ENCODE peak calls at places on chromosomes 13 and 19, in six cellular contexts. J is retinal pigment epithelial cell, O is astrocyte of the cerebellum, C is choroid plexus epithelial cell, F is lower lobe of right lung, K is cardiac fibroblast. R is an unnamed sample.

GRCh38 chr13:100818706-100819105 is 144.1 kb upstream of the TMTC4 start:
- DNase-seq in J (no peak), O (peak), C (no peak), F (no peak), K (no peak), R (no peak)

GRCh38 chr13:66553391-66553790 is 676.7 kb downstream of the PCDH9 start:
- DNase-seq in J (no peak), O (no peak), C (peak), F (no peak), K (peak), R (no peak)

GRCh38 chr19:4969772-4970531 is 1.0 kb downstream of the KDM4B start:
- DNase-seq in J (no peak), O (no peak), C (peak), F (no peak), K (peak), R (no peak)

GRCh38 chr19:40219721-40220276 is 1.6 kb upstream of the TTC9B start:
- DNase-seq in J (peak), O (no peak), C (peak), F (no peak), K (peak), R (peak)

GRCh38 chr19:17078920-17079709 is 3.5 kb downstream of the MYO9B start:
- DNase-seq in J (no peak), O (no peak), C (peak), F (no peak), K (no peak), R (no peak)

GRCh38 chr13:108895220-108895704 is 265.9 kb downstream of the MYO16 start:
- DNase-seq in J (no peak), O (peak), C (peak), F (no peak), K (peak), R (no peak)

GRCh38 chr19:5718032-5718578 is 1.8 kb downstream of the LONP1 start:
- DNase-seq in J (no peak), O (no peak), C (peak), F (no peak), K (peak), R (no peak)

GRCh38 chr19:35118268-35119026 is 2.8 kb downstream of the FXYD3 start:
- DNase-seq in J (no peak), O (no peak), C (no peak), F (peak), K (no peak), R (no peak)

GRCh38 chr13:112106467-112107141 is 39.7 kb downstream of the SOX1 start:
- DNase-seq in J (no peak), O (no peak), C (no peak), F (no peak), K (no peak), R (no peak)

DNA sequence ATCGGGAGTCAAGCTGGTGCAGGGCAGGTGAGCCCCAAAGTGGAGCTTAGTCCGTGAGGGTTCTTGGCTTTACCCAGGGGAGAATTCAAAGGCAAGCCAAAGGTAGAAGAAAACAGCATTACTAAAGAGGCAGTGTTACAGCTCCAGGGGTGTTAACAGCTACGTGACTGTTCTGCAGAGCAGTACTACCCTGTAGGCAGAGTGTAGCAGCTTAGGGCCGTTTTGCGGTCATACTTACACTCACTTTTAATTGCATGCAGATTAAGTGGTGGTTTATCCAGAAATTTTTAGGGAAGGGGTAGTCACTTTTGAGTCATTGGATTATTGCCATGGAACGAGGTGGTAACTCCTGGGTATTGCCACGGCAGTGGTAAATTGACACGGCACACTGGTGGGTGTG is 482.2 kb downstream of the SLITRK5 start:
- DNase-seq in J (no peak), O (no peak), C (no peak), F (no peak), K (no peak), R (no peak)
- H3K4me3 ChIP-seq in J (no peak), O (no peak), C (no peak), F (no peak), K (no peak), R (no peak)

DNA sequence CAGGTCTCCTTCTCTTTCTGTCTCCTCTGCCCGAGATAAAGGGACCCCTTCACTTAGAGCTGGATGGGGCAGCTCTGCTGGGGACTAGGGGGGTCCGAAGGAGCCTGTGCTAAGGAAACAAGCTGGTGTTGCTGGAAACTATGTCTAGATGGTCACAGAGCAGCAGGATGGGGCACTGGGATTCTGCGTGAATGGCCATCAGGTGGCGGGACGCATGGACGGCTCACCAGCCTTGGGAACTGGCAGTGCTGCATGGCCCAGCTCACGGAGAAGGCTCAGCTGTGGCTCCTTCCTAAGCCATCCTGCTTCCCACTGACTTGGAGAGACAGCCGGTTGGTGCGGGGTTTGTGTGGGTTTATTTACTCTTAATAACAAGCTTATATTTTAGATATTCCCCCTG is 411.8 kb downstream of the ZNF536 start:
- DNase-seq in J (no peak), O (no peak), C (no peak), F (no peak), K (no peak), R (no peak)
- TF ChIP-seq CTCF in J (no peak), O (no peak), C (no peak), F (no peak), K (no peak), R (no peak)

DNA sequence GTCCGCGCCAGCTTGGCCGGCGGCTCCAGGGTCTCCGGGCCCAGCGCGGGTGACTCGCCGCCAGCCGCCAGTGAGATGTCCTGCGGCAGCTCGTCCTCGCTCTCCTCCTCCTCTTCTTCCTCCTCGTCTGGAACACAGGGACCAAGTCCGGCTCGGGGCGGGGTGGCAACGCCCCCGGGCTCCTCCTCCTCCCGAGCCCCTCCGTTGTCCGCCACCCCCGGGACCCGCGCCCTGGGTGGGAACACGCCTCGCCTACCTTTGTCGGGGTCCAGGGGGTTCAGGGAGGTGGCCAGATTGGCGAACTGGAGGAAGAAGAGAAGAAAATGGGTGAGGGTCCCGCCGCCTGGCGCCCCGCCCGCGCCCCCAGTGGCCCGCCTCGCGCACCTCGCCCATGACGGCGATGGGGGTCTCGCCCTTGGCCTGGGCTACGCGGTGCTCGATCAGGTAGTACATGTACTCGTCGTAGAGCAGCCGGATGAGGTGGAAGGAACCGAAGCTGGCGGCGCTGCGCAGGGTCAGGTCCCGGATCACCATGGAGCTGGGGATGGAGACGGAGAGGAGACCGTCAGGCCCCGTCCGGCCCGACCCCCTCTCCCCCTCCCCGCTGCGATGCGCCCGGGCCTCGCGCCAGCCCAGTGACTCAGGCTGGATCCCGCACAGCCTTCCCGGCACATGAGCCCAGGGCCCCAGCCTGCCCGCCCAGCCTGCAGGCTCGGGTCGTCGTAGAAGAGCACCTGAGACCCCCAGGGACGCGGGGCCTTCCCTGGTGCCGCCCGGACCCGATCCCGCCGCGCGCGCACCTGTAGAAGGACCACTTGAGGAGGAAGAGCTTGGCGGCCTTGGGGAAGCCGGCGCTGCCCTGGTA is 10.7 kb downstream of the DCAF15 start:
- DNase-seq in J (no peak), O (peak), C (no peak), F (no peak), K (no peak), R (no peak)
- H3K4me3 ChIP-seq in J (no peak), O (peak), C (no peak), F (peak), K (no peak), R (no peak)

GRCh38 chr19:49877020-49877878 is at the start of the genes AKT1S1 and TBC1D17:
- DNase-seq in J (peak), O (peak), C (peak), F (peak), K (peak), R (peak)
- TF ChIP-seq CTCF in J (no peak), O (no peak), C (no peak), F (no peak), K (no peak), R (no peak)

DNA sequence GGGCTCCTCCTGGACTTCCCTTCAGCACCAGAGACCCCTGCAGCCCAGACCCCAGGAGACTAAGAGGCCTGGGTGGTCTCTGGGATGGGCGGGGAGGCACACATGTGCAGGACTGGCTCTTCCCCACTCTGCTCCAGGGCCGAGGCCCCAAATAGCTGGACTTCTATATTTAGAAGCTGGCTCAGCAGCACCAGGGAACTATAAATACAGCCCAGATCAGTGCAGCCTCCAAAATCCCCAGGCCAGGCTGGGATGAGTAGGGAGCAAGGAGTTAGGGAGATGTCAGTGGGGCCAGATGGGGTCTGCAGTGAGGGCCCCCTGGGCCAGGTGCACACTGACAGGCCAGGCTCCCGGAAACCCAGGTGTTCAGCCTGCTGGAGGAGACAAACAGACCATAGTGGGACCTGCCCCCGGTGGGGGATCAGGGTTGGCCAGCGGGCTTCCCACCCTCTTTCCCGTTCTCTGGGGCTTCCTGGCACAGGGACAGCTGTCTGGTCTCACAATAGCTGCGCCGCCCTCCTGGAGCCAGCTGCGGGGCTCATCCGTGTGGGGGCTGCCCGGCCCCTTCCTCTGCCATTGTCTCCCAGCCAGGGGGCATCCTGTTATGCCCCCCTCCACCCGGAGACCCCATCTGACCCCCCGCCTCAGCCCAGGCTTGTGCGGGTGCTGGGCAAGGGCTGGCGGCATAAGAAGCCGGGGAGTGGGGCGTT is 5.5 kb upstream of the ADGRE5 start:
- DNase-seq in J (no peak), O (no peak), C (no peak), F (no peak), K (peak), R (no peak)
- H3K4me3 ChIP-seq in J (no peak), O (no peak), C (no peak), F (peak), K (no peak), R (no peak)

DNA sequence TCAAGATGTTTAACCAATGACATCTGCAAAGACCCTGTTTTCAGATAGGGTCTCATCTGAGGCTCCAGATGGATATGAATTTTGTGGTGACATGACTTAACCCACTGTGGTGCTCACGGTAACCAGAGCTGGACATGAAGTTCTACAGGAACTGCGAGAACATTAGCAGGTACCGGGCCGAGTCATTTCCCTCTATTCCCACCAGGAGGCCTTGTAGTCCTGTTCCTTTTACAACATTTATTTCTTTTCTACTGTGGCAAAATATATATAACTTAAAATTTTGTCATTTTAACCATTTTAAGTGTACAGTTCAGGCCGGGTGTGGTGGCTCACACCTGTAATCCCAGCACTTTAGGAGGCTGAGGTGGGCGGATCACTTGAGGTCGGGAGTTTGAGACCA is 7.6 kb upstream of the TSPAN16 start:
- DNase-seq in J (no peak), O (no peak), C (peak), F (no peak), K (peak), R (no peak)
- TF ChIP-seq CTCF in J (peak), O (peak), C (peak), F (peak), K (peak), R (peak)

GRCh38 chr13:51589793-51590192 is 5.5 kb downstream of the WDFY2 start:
- DNase-seq in J (no peak), O (no peak), C (no peak), F (no peak), K (no peak), R (no peak)

GRCh38 chr13:51594432-51594831 is 10.2 kb downstream of the WDFY2 start:
- DNase-seq in J (no peak), O (no peak), C (no peak), F (no peak), K (no peak), R (no peak)

GRCh38 chr13:51590231-51590630 is 6.0 kb downstream of the WDFY2 start:
- DNase-seq in J (no peak), O (no peak), C (no peak), F (no peak), K (no peak), R (no peak)

GRCh38 chr13:51588406-51588949 is 4.2 kb downstream of the WDFY2 start:
- DNase-seq in J (no peak), O (no peak), C (no peak), F (no peak), K (no peak), R (no peak)

GRCh38 chr13:51590966-51591627 is 6.8 kb downstream of the WDFY2 start:
- DNase-seq in J (no peak), O (no peak), C (peak), F (no peak), K (peak), R (no peak)
- H3K4me3 ChIP-seq in J (no peak), O (no peak), C (no peak), F (no peak), K (peak), R (no peak)

GRCh38 chr13:42875448-42876269 is 94.3 kb downstream of the FAM216B start:
- DNase-seq in J (no peak), O (no peak), C (peak), F (no peak), K (peak), R (no peak)
- TF ChIP-seq CTCF in J (peak), O (peak), C (peak), F (no peak), K (peak), R (no peak)

R was measured in kidney epithelial cell.